ENCODE peak calls at places on chromosomes 1 and 21, in four cellular contexts. Z is pancreas, X is NT2/D1, U is HCT116. I is an unnamed sample.

GRCh38 chr1:200262326-200262965 is 147.4 kb downstream of the ZNF281 start:
- DNase-seq in Z (no peak), U (no peak), X (no peak), I (no peak)

GRCh38 chr1:229665912-229666558 is 40.0 kb downstream of the URB2 start:
- DNase-seq in X (no peak), U (no peak), Z (no peak), I (no peak)

GRCh38 chr1:93979718-93980319 is 70.6 kb upstream of the GCLM start:
- DNase-seq in Z (no peak), U (no peak), X (no peak), I (no peak)

GRCh38 chr1:63635681-63636080 is 42.5 kb downstream of the PGM1 start:
- DNase-seq in X (no peak), U (no peak), Z (no peak), I (no peak)

GRCh38 chr1:91645031-91645430 is 144.4 kb downstream of the CDC7 start:
- DNase-seq in U (no peak), Z (no peak), X (peak; percentile 97), I (no peak)

GRCh38 chr1:188043536-188044245 is 1214.9 kb downstream of the PLA2G4A start:
- DNase-seq in X (no peak), U (no peak), Z (no peak), I (no peak)

GRCh38 chr21:34807146-34807880 is 138.5 kb downstream of the CLIC6 start:
- DNase-seq in X (peak; percentile 50), U (no peak), Z (no peak), I (peak; percentile 30)

GRCh38 chr1:98099501-98099900 is 178.7 kb upstream of the DPYD start:
- DNase-seq in U (no peak), X (no peak), Z (no peak), I (no peak)

GRCh38 chr1:85406887-85407593 is 57.9 kb downstream of the DDAH1 start:
- DNase-seq in Z (no peak), X (no peak), U (peak; percentile 33), I (peak; percentile 21)

GRCh38 chr1:114341886-114342285 is 169.1 kb downstream of the TRIM33 start:
- DNase-seq in X (no peak), U (no peak), Z (no peak), I (no peak)

GRCh38 chr1:178540646-178541045 is 27.7 kb downstream of the TEX35 start:
- DNase-seq in Z (no peak), X (no peak), U (no peak), I (no peak)

GRCh38 chr1:234845097-234845660 is 235.2 kb upstream of the IRF2BP2 start:
- DNase-seq in X (no peak), U (no peak), Z (no peak), I (no peak)

GRCh38 chr1:198967566-198967965 is 328.7 kb downstream of the PTPRC start:
- DNase-seq in X (no peak), Z (no peak), U (no peak), I (no peak)

GRCh38 chr1:198970919-198971318 is 332.1 kb downstream of the PTPRC start:
- DNase-seq in X (no peak), Z (no peak), U (no peak), I (no peak)

GRCh38 chr1:198966519-198966918 is 327.7 kb downstream of the PTPRC start:
- DNase-seq in U (no peak), Z (no peak), X (no peak), I (no peak)

GRCh38 chr1:198969981-198970380 is 331.1 kb downstream of the PTPRC start:
- DNase-seq in X (no peak), U (no peak), Z (no peak), I (no peak)
- H3K4me1 ChIP-seq in X (no peaks in the 10 kb centered on the region), U (no peaks in the 10 kb centered on the region), Z (no peaks in the 10 kb centered on the region), I (no peaks in the 10 kb centered on the region)

DNA sequence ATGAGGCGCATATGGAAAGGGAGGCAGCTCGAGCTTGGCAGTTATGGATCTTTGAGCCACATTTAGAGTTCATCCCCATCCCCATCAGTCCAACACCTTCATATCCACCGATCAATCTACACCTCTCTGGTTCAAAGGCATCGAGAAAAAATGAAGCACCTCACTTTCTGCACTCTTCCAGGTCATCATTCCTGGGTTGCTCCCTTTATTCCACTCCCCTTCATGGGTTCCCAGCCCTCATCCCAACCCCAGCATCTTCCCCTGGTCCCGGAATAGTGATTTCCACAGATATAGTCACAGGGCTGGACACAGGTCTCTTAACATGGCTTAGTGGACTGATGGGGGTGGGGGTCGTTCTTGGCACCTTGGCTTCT is 354 bp downstream of the HAPLN2 start:
- DNase-seq in X (no peak), Z (no peak), U (no peak), I (no peak)
- H3K27me3 ChIP-seq in X (peaks cover 46% of the 10 kb centered on the region), Z (peaks cover 12% of the 10 kb centered on the region), U (no peaks in the 10 kb centered on the region), I (peaks cover 4% of the 10 kb centered on the region)

GRCh38 chr1:44717653-44718052 is 13.3 kb downstream of the RNU5D-1 start:
- DNase-seq in X (no peak), Z (no peak), U (no peak), I (no peak)

GRCh38 chr1:44719318-44719717 is 11.7 kb downstream of the RNU5D-1 start:
- DNase-seq in X (no peak), U (no peak), Z (no peak), I (no peak)

GRCh38 chr1:44721521-44722361 is 9.2 kb downstream of the RNU5D-1 start:
- DNase-seq in U (peak; percentile 99), X (peak; percentile 92), Z (no peak), I (no peak)

GRCh38 chr1:44723064-44723463 is 7.9 kb downstream of the RNU5D-1 start:
- DNase-seq in Z (no peak), U (no peak), X (no peak), I (no peak)

GRCh38 chr1:44720281-44720680 is 10.7 kb downstream of the RNU5D-1 start:
- DNase-seq in U (no peak), X (no peak), Z (no peak), I (no peak)
- H3K4me1 ChIP-seq in U (peaks cover 6% of the 10 kb centered on the region), X (peaks cover 2% of the 10 kb centered on the region), Z (no peaks in the 10 kb centered on the region), I (no peaks in the 10 kb centered on the region)

GRCh38 chr1:20215716-20216115 is 29.4 kb upstream of the PLA2G2C start:
- DNase-seq in Z (no peak), X (no peak), U (no peak), I (no peak)
- H3K27me3 ChIP-seq in Z (no peaks in the 10 kb centered on the region), X (no peaks in the 10 kb centered on the region), U (no peaks in the 10 kb centered on the region), I (no peaks in the 10 kb centered on the region)

DNA sequence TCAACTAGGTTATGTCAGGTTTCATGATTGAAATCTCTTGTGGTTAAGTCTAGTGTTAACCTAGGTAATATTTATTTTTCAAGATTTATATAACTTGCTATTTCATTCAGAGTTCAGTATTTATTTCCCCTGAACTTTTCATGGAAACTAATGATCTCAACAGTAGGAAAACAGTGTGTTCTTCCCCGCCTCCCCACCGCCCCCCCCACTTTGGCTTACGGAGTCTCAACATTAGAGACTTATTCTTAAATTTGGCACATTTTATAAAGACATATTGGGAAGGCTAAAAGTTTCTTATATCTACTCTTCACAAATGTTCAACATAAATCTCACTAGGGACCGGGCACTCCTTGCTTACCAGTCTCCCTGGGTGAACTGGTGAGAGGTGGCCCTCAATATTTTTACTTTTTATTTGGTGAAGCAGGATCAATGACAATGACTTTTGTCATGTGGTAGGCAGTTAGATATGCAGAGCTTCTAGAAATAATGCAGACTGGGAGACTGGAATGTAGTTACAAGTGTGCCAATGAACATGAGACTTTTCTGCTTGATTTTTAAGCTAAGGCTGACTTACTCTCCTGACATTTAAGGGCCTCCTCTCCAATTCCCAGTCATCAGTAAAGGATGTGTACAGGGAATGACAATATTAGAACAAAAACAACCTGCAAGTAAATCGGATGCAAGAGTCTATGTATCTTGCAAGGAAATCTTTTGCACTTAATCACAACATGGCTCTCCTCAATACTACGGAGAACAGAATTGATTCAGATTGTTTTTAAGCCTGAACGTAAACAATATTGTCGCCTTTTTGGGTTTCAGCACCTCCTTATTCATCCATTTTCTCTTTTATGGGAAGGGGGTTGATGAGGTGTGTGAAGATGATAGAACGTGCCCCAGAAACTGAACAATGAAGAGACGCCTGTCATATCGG is 1.6 kb upstream of the MAN1A2 start:
- DNase-seq in U (no peak), X (no peak), Z (no peak), I (no peak)
- H3K4me1 ChIP-seq in U (peaks cover 14% of the 10 kb centered on the region), X (no peaks in the 10 kb centered on the region), Z (peaks cover 4% of the 10 kb centered on the region), I (peaks cover 30% of the 10 kb centered on the region)

I was measured in thoracic aorta.